ENCODE peak calls at places on chromosomes 3 and 15, in ten cellular contexts. One of them, this sample, is unnamed. For H3K36me3, the result is how much of the 10 kb centered on the place peaks cover.

GRCh38 chr3:29247088-29247745 is 33.7 kb upstream of the RBMS3 start:
- DNase-seq in CD8-positive, alpha-beta T cell: no peak
- DNase-seq in sigmoid colon: no peak
- DNase-seq in H1: no peak
- DNase-seq in kidney epithelial cell: no peak
- DNase-seq in tibial nerve: no peak
- DNase-seq in mammary epithelial cell: peak
- DNase-seq in cardiac muscle cell: no peak
- DNase-seq in IMR-90: no peak
- DNase-seq in bronchial epithelial cell: peak
- DNase-seq in this sample: no peak

GRCh38 chr15:52738311-52738710 is 51.8 kb downstream of the ONECUT1 start:
- DNase-seq in CD8-positive, alpha-beta T cell: no peak
- DNase-seq in sigmoid colon: no peak
- DNase-seq in H1: no peak
- DNase-seq in kidney epithelial cell: no peak
- DNase-seq in tibial nerve: no peak
- DNase-seq in mammary epithelial cell: no peak
- DNase-seq in cardiac muscle cell: peak
- DNase-seq in IMR-90: no peak
- DNase-seq in bronchial epithelial cell: no peak
- DNase-seq in this sample: no peak

GRCh38 chr15:99729327-99729726 is 3.9 kb downstream of the LYSMD4 start:
- DNase-seq in CD8-positive, alpha-beta T cell: no peak
- DNase-seq in sigmoid colon: no peak
- DNase-seq in H1: no peak
- DNase-seq in kidney epithelial cell: no peak
- DNase-seq in tibial nerve: no peak
- DNase-seq in mammary epithelial cell: no peak
- DNase-seq in cardiac muscle cell: no peak
- DNase-seq in IMR-90: no peak
- DNase-seq in bronchial epithelial cell: no peak
- DNase-seq in this sample: no peak

GRCh38 chr3:103127116-103127630 is 692.4 kb downstream of the ZPLD1 start:
- DNase-seq in CD8-positive, alpha-beta T cell: no peak
- DNase-seq in sigmoid colon: no peak
- DNase-seq in H1: no peak
- DNase-seq in kidney epithelial cell: peak
- DNase-seq in tibial nerve: no peak
- DNase-seq in mammary epithelial cell: no peak
- DNase-seq in cardiac muscle cell: no peak
- DNase-seq in IMR-90: no peak
- DNase-seq in bronchial epithelial cell: no peak
- DNase-seq in this sample: no peak

GRCh38 chr15:60973637-60974415 is 255.3 kb downstream of the RORA start:
- DNase-seq in CD8-positive, alpha-beta T cell: no peak
- DNase-seq in sigmoid colon: no peak
- DNase-seq in H1: no peak
- DNase-seq in kidney epithelial cell: no peak
- DNase-seq in tibial nerve: no peak
- DNase-seq in mammary epithelial cell: peak
- DNase-seq in cardiac muscle cell: peak
- DNase-seq in IMR-90: peak
- DNase-seq in bronchial epithelial cell: peak
- DNase-seq in this sample: no peak

GRCh38 chr15:83458396-83458795 is 11.3 kb downstream of the SH3GL3 start:
- DNase-seq in CD8-positive, alpha-beta T cell: no peak
- DNase-seq in sigmoid colon: no peak
- DNase-seq in H1: no peak
- DNase-seq in kidney epithelial cell: no peak
- DNase-seq in tibial nerve: no peak
- DNase-seq in mammary epithelial cell: no peak
- DNase-seq in cardiac muscle cell: no peak
- DNase-seq in IMR-90: no peak
- DNase-seq in bronchial epithelial cell: no peak
- DNase-seq in this sample: no peak

GRCh38 chr3:189049458-189050231 is 122.1 kb upstream of the TPRG1 start:
- DNase-seq in CD8-positive, alpha-beta T cell: no peak
- DNase-seq in sigmoid colon: no peak
- DNase-seq in H1: peak
- DNase-seq in kidney epithelial cell: no peak
- DNase-seq in tibial nerve: no peak
- DNase-seq in mammary epithelial cell: no peak
- DNase-seq in cardiac muscle cell: no peak
- DNase-seq in IMR-90: no peak
- DNase-seq in bronchial epithelial cell: no peak
- DNase-seq in this sample: no peak

GRCh38 chr3:126753191-126754160 is 49.4 kb downstream of the CHCHD6 start:
- DNase-seq in CD8-positive, alpha-beta T cell: no peak
- DNase-seq in sigmoid colon: no peak
- DNase-seq in H1: no peak
- DNase-seq in kidney epithelial cell: no peak
- DNase-seq in tibial nerve: no peak
- DNase-seq in mammary epithelial cell: peak
- DNase-seq in cardiac muscle cell: no peak
- DNase-seq in IMR-90: peak
- DNase-seq in bronchial epithelial cell: peak
- DNase-seq in this sample: no peak

GRCh38 chr3:134239538-134239937 is 11.1 kb downstream of the RYK start:
- DNase-seq in CD8-positive, alpha-beta T cell: no peak
- DNase-seq in sigmoid colon: no peak
- DNase-seq in H1: no peak
- DNase-seq in kidney epithelial cell: no peak
- DNase-seq in tibial nerve: no peak
- DNase-seq in mammary epithelial cell: no peak
- DNase-seq in cardiac muscle cell: no peak
- DNase-seq in IMR-90: peak
- DNase-seq in bronchial epithelial cell: peak
- DNase-seq in this sample: peak

DNA sequence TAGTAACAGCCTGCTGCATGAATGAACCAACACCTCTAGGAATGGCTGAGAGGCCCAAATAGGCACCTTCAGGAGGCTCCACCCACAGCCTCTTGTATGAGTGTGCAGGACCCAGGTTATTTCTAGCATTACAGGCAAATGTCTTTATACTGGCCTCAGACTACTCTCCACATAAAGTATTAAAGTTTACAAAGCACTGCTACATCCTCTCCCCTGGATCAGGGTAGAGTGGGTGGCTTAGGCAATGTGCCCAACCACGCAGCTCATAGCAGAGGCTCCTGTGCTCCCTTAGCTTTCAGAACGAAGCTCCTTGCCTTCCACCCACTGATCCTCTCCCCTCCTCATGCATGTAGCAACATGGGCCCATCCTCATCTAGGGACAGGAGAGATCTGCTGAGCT is 16.3 kb downstream of the TMEM43 start:
- DNase-seq in CD8-positive, alpha-beta T cell: no peak
- DNase-seq in sigmoid colon: no peak
- DNase-seq in H1: no peak
- DNase-seq in kidney epithelial cell: no peak
- DNase-seq in tibial nerve: no peak
- DNase-seq in mammary epithelial cell: no peak
- DNase-seq in cardiac muscle cell: no peak
- DNase-seq in IMR-90: peak
- DNase-seq in bronchial epithelial cell: no peak
- DNase-seq in this sample: no peak
- H3K36me3 ChIP-seq in CD8-positive, alpha-beta T cell: under half
- H3K36me3 ChIP-seq in sigmoid colon: under half
- H3K36me3 ChIP-seq in H1: under half
- H3K36me3 ChIP-seq in kidney epithelial cell: under half
- H3K36me3 ChIP-seq in tibial nerve: under half
- H3K36me3 ChIP-seq in mammary epithelial cell: under half
- H3K36me3 ChIP-seq in cardiac muscle cell: under half
- H3K36me3 ChIP-seq in IMR-90: half or more
- H3K36me3 ChIP-seq in bronchial epithelial cell: under half
- H3K36me3 ChIP-seq in this sample: under half

GRCh38 chr3:183526838-183527420 is 28.6 kb downstream of the KLHL6 start:
- DNase-seq in CD8-positive, alpha-beta T cell: no peak
- DNase-seq in sigmoid colon: no peak
- DNase-seq in H1: no peak
- DNase-seq in kidney epithelial cell: no peak
- DNase-seq in tibial nerve: no peak
- DNase-seq in mammary epithelial cell: no peak
- DNase-seq in cardiac muscle cell: no peak
- DNase-seq in IMR-90: no peak
- DNase-seq in bronchial epithelial cell: no peak
- DNase-seq in this sample: peak

GRCh38 chr3:183527421-183527979 is 28.0 kb downstream of the KLHL6 start:
- DNase-seq in CD8-positive, alpha-beta T cell: no peak
- DNase-seq in sigmoid colon: no peak
- DNase-seq in H1: no peak
- DNase-seq in kidney epithelial cell: no peak
- DNase-seq in tibial nerve: no peak
- DNase-seq in mammary epithelial cell: no peak
- DNase-seq in cardiac muscle cell: no peak
- DNase-seq in IMR-90: no peak
- DNase-seq in bronchial epithelial cell: no peak
- DNase-seq in this sample: peak

GRCh38 chr3:183529717-183530116 is 25.8 kb downstream of the KLHL6 start:
- DNase-seq in CD8-positive, alpha-beta T cell: no peak
- DNase-seq in sigmoid colon: no peak
- DNase-seq in H1: no peak
- DNase-seq in kidney epithelial cell: no peak
- DNase-seq in tibial nerve: no peak
- DNase-seq in mammary epithelial cell: no peak
- DNase-seq in cardiac muscle cell: no peak
- DNase-seq in IMR-90: no peak
- DNase-seq in bronchial epithelial cell: no peak
- DNase-seq in this sample: no peak

GRCh38 chr3:183527980-183528379 is 27.5 kb downstream of the KLHL6 start:
- DNase-seq in CD8-positive, alpha-beta T cell: no peak
- DNase-seq in sigmoid colon: no peak
- DNase-seq in H1: no peak
- DNase-seq in kidney epithelial cell: no peak
- DNase-seq in tibial nerve: no peak
- DNase-seq in mammary epithelial cell: no peak
- DNase-seq in cardiac muscle cell: no peak
- DNase-seq in IMR-90: no peak
- DNase-seq in bronchial epithelial cell: no peak
- DNase-seq in this sample: peak

DNA sequence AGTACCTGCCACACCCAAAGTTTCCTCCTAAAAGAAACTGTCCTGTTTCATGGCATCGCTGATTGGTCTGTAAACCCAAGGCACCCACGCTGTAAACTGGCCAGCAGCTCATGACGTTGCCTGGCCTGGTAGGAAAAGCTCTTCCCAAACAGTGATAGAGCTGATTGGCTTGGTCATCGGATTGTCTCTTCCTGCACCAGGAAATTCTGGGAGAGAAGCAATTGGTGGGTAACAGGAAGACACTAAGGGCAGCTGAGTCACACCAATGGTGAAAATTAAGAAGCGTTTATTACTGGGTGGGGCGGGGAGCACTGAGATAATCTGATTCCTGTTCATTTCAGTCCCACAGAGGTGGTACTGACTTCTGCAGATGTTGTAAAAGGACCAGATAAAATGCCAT is 31.0 kb downstream of the KLHL6 start:
- DNase-seq in CD8-positive, alpha-beta T cell: no peak
- DNase-seq in sigmoid colon: no peak
- DNase-seq in H1: no peak
- DNase-seq in kidney epithelial cell: no peak
- DNase-seq in tibial nerve: no peak
- DNase-seq in mammary epithelial cell: no peak
- DNase-seq in cardiac muscle cell: no peak
- DNase-seq in IMR-90: no peak
- DNase-seq in bronchial epithelial cell: no peak
- DNase-seq in this sample: no peak
- H3K4me3 ChIP-seq in CD8-positive, alpha-beta T cell: no peak
- H3K4me3 ChIP-seq in sigmoid colon: no peak
- H3K4me3 ChIP-seq in H1: no peak
- H3K4me3 ChIP-seq in kidney epithelial cell: no peak
- H3K4me3 ChIP-seq in tibial nerve: no peak
- H3K4me3 ChIP-seq in mammary epithelial cell: no peak
- H3K4me3 ChIP-seq in cardiac muscle cell: no peak
- H3K4me3 ChIP-seq in IMR-90: no peak
- H3K4me3 ChIP-seq in bronchial epithelial cell: no peak
- H3K4me3 ChIP-seq in this sample: no peak

DNA sequence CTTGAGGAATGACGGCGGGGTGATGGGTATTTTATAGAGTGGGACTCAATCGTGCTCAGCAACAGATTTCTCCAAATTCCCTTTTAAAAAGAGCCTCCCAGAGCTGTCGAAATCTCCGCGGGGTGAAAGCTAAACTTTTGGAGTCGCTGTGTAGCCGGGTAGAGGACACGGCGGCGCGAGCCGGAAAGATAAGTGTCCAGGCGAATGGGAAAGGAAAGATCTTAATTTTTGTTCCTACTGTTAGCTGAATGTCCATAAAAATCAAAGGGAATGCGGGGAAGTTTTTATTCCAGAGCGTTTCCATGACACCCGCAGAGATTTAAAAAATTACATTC is 9.1 kb downstream of the EOMES start:
- DNase-seq in CD8-positive, alpha-beta T cell: no peak
- DNase-seq in sigmoid colon: no peak
- DNase-seq in H1: no peak
- DNase-seq in kidney epithelial cell: no peak
- DNase-seq in tibial nerve: no peak
- DNase-seq in mammary epithelial cell: no peak
- DNase-seq in cardiac muscle cell: no peak
- DNase-seq in IMR-90: no peak
- DNase-seq in bronchial epithelial cell: no peak
- DNase-seq in this sample: no peak
- TF ChIP-seq CTCF in CD8-positive, alpha-beta T cell: no peak
- TF ChIP-seq CTCF in sigmoid colon: no peak
- TF ChIP-seq CTCF in H1: no peak
- TF ChIP-seq CTCF in kidney epithelial cell: no peak
- TF ChIP-seq CTCF in tibial nerve: no peak
- TF ChIP-seq CTCF in mammary epithelial cell: no peak
- TF ChIP-seq CTCF in cardiac muscle cell: no peak
- TF ChIP-seq CTCF in IMR-90: no peak
- TF ChIP-seq CTCF in bronchial epithelial cell: no peak
- TF ChIP-seq CTCF in this sample: no peak

DNA sequence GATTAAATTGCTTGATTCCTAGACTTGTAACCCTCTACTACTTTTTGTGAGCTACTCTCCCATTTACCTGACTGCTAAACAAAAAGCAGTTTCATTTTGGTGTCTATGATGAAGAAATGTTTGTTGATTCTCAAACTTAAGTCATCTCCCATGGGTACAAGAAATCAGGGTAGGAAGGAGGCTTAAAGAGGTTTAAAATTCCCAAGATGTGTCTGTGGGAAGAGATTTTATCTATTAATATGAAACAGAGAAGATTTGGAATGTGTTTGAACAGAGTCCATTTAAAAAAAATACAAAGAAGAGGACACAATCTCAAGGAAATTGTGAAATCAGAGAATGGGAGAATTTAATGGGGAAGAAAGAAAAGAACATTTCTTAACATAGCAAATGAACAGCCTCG is 14.8 kb downstream of the P3H2 start:
- DNase-seq in CD8-positive, alpha-beta T cell: no peak
- DNase-seq in sigmoid colon: no peak
- DNase-seq in H1: no peak
- DNase-seq in kidney epithelial cell: no peak
- DNase-seq in tibial nerve: no peak
- DNase-seq in mammary epithelial cell: no peak
- DNase-seq in cardiac muscle cell: peak
- DNase-seq in IMR-90: no peak
- DNase-seq in bronchial epithelial cell: no peak
- DNase-seq in this sample: no peak
- H3K36me3 ChIP-seq in CD8-positive, alpha-beta T cell: under half
- H3K36me3 ChIP-seq in sigmoid colon: under half
- H3K36me3 ChIP-seq in H1: under half
- H3K36me3 ChIP-seq in kidney epithelial cell: under half
- H3K36me3 ChIP-seq in tibial nerve: under half
- H3K36me3 ChIP-seq in mammary epithelial cell: under half
- H3K36me3 ChIP-seq in cardiac muscle cell: under half
- H3K36me3 ChIP-seq in IMR-90: under half
- H3K36me3 ChIP-seq in bronchial epithelial cell: under half
- H3K36me3 ChIP-seq in this sample: under half